ENCODE peak calls at places on chromosomes 2 and 18, in four cellular contexts. K is astrocyte of the spinal cord, Q is psoas muscle, E is small intestine. F is an unnamed sample.

GRCh38 chr2:239276813-239277193 is 124.0 kb downstream of the HDAC4 start:
- DNase-seq in K (no peak), Q (no peak), E (no peak), F (no peak)

GRCh38 chr18:49435170-49435569 is 25.3 kb downstream of the DYM start:
- DNase-seq in K (no peak), Q (no peak), E (no peak), F (no peak)

GRCh38 chr2:54122939-54123338 is 7.5 kb downstream of the ACYP2 start:
- DNase-seq in K (peak), Q (no peak), E (no peak), F (no peak)

GRCh38 chr2:74822771-74823283 is 11.1 kb upstream of the HK2 start:
- DNase-seq in K (no peak), Q (no peak), E (no peak), F (no peak)

GRCh38 chr18:36536426-36536825 is 238.9 kb downstream of the FHOD3 start:
- DNase-seq in K (no peak), Q (no peak), E (no peak), F (no peak)

GRCh38 chr2:45069711-45070664 is 60.7 kb upstream of the SIX2 start:
- DNase-seq in K (no peak), Q (no peak), E (no peak), F (no peak)

GRCh38 chr2:236607471-236608307 is 38.1 kb downstream of the ACKR3 start:
- DNase-seq in K (peak), Q (no peak), E (no peak), F (no peak)

GRCh38 chr2:217060951-217061547 is 201.2 kb upstream of the TNP1 start:
- DNase-seq in K (peak), Q (no peak), E (no peak), F (no peak)

GRCh38 chr18:32956591-32957310 is 183.9 kb upstream of the KLHL14 start:
- DNase-seq in K (peak), Q (no peak), E (no peak), F (no peak)

GRCh38 chr2:211045025-211045424 is 488.6 kb downstream of the CPS1 start:
- DNase-seq in K (no peak), Q (no peak), E (no peak), F (no peak)

GRCh38 chr18:23593720-23594119 is 7.4 kb upstream of the NPC1 start:
- DNase-seq in K (peak), Q (no peak), E (no peak), F (no peak)

GRCh38 chr2:172496096-172496709 is 59.7 kb upstream of the PDK1 start:
- DNase-seq in K (no peak), Q (no peak), E (no peak), F (no peak)

GRCh38 chr2:218832520-218832919 is 917 bp upstream of the PRKAG3 start:
- DNase-seq in K (no peak), Q (peak), E (no peak), F (no peak)

GRCh38 chr2:104853926-104854506 is at the start of gene POU3F3:
- DNase-seq in K (peak), Q (peak), E (peak), F (peak)

GRCh38 chr2:217434183-217434620 is 568.6 kb downstream of the TNS1 start:
- DNase-seq in K (peak), Q (peak), E (peak), F (peak)

GRCh38 chr2:221571391-221572179 is 519 bp downstream of the EPHA4 start:
- DNase-seq in K (peak), Q (peak), E (no peak), F (no peak)

GRCh38 chr2:3738454-3738853 is 35.1 kb downstream of the DCDC2C start:
- DNase-seq in K (peak), Q (no peak), E (no peak), F (peak)

GRCh38 chr2:38765551-38765950 is 12.5 kb upstream of the GEMIN6 start:
- DNase-seq in K (no peak), Q (no peak), E (no peak), F (no peak)

GRCh38 chr18:13450289-13451207 is 232.0 kb downstream of the LDLRAD4 start:
- DNase-seq in K (no peak), Q (no peak), E (no peak), F (no peak)

GRCh38 chr2:110674620-110675555 is 3.0 kb downstream of the BUB1 start:
- DNase-seq in K (peak), Q (peak), E (peak), F (no peak)

GRCh38 chr2:5981241-5982055 is 289.3 kb downstream of the SOX11 start:
- DNase-seq in K (peak), Q (no peak), E (no peak), F (no peak)

GRCh38 chr2:96412307-96413066 is 76.9 kb downstream of the NCAPH start:
- DNase-seq in K (no peak), Q (no peak), E (no peak), F (no peak)
- H3K4me3 ChIP-seq in K (peak), Q (peak), E (no peak), F (no peak)

DNA sequence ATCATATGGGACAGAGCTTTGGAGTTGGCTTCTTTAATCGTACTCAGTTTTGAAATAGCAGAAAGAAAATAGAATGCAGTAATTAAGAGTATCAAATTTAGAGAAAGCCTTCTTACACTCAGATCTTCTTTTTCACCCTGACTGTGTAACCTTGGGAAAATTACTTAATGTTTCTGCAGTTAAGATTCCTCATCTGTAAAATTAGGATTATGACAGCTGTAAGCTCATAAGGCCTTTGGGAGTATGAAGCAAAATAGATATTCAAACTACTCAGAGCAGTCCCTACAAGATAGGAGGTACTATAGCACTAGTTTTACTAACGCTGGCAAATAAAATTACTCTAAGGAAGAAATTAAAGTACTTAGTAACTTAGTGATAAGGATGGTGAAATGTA is 5.6 kb downstream of the COL3A1 start:
- DNase-seq in K (no peak), Q (no peak), E (no peak), F (no peak)
- H3K4me3 ChIP-seq in K (peak), Q (peak), E (no peak), F (no peak)

DNA sequence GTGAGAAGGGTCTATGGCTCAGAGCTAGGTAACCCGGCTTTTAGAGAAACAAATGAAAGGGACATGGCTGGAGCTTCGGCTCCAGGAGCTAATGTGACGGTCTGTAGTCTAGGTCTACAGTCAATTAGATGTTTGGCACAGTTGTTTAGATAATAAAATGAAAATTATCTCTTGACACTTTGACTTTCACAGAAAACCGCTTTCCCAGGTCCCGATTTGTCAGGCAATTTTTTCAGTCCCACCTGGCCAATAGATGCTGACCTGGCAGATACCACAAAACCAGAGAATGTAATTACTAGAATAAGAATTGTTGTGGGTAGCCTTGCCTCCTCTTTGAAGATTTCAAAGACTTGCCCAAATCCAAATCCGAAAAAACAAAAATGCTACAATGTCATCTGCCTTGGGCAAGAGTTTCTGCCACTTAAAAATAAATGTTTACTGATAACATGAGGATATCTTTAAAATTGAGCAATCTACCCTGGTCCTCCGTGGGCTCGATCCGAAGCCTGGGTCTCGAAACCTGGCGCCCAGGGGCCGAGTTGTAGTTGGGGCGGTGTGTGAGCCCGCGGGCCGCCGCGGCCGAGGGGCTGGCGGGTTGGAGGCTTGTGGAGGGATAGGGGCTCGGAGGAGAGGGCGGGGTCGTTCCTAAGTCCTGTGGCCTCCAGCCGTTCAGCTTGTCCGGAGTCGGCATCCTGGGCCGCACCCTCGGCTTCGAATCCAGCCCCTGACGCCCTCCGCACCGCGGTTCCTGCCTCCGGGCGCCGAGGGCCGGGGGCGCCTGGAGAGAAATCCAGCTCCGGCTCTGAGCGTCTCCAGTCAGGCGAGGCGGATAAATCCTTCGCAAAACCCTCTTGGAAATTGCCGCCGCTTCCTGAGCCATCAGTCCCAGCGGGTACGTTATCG is 2.3 kb downstream of the EMX1 start:
- DNase-seq in K (no peak), Q (no peak), E (no peak), F (no peak)
- H3K4me3 ChIP-seq in K (no peak), Q (peak), E (no peak), F (peak)

GRCh38 chr2:132667716-132668115 is 2.3 kb downstream of the LYPD1 start:
- DNase-seq in K (peak), Q (no peak), E (no peak), F (no peak)
- H3K4me3 ChIP-seq in K (peak), Q (no peak), E (no peak), F (no peak)

GRCh38 chr2:127735044-127735443 is 33.7 kb downstream of the SFT2D3 start:
- DNase-seq in K (no peak), Q (no peak), E (no peak), F (no peak)

GRCh38 chr2:127733816-127734537 is 32.7 kb downstream of the SFT2D3 start:
- DNase-seq in K (peak), Q (no peak), E (no peak), F (no peak)

GRCh38 chr2:127735537-127736399 is 34.5 kb downstream of the SFT2D3 start:
- DNase-seq in K (no peak), Q (no peak), E (peak), F (no peak)

GRCh38 chr2:127737892-127738291 is 36.6 kb downstream of the SFT2D3 start:
- DNase-seq in K (no peak), Q (no peak), E (peak), F (no peak)

DNA sequence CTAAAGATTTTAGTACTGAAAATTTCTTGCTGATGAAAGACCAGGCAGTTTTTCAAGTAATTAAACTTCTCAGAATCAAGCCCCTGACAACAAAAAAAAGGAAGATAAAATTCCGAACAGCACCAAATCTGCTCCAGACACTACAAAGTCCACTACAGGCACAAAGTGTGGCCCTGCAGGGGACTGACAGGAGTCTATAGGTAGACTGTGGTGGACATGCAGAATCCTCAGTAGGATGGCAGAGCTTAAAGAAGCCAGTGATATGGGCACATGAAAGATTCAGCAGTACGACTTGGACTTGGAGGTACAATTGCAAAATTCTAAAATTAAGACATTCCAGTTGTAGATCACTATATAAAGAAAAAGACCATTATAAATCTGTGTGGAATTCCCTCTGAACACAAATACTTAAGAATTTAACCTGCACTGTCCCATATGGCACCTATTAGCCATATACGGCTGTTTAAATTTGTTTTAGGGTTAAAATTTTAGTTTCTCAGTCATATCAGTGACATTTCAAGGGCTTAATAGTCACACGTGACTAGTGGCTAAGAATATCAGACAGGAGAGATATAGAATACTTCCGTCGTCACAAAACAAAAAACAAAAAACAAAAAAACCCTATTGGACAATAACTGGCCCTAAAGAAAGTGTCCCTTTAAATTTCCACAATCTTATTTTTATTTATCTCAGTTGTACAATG is 32.0 kb downstream of the SFT2D3 start:
- DNase-seq in K (no peak), Q (no peak), E (no peak), F (no peak)
- H3K4me3 ChIP-seq in K (no peak), Q (peak), E (no peak), F (no peak)

F was measured in NT2/D1.